ENCODE peak calls at places on chromosomes 16 and 17, in ten cellular contexts. One of them, this sample, is unnamed.

GRCh38 chr17:43033947-43034622 is 9.1 kb downstream of the RND2 start:
- DNase-seq in cardiac muscle cell: no peak
- DNase-seq in SK-N-SH: peak; percentile 50
- DNase-seq in fibroblast of pulmonary artery: no peak
- DNase-seq in fibroblast of the aortic adventitia: no peak
- DNase-seq in left lung: no peak
- DNase-seq in coronary artery: no peak
- DNase-seq in lower lobe of right lung: no peak
- DNase-seq in A549: no peak
- DNase-seq in dorsolateral prefrontal cortex: no peak
- DNase-seq in this sample: no peak

GRCh38 chr16:89365044-89365467 is 125.3 kb downstream of the ANKRD11 start:
- DNase-seq in SK-N-SH: peak; percentile 24
- DNase-seq in fibroblast of pulmonary artery: peak; percentile 71
- DNase-seq in lower lobe of right lung: no peak
- DNase-seq in dorsolateral prefrontal cortex: no peak
- DNase-seq in A549: no peak
- DNase-seq in left lung: no peak
- DNase-seq in cardiac muscle cell: peak; percentile 60
- DNase-seq in fibroblast of the aortic adventitia: peak; percentile 85
- DNase-seq in coronary artery: no peak
- DNase-seq in this sample: peak; percentile 82

GRCh38 chr16:3952342-3953131 is 72.0 kb upstream of the CREBBP start:
- DNase-seq in lower lobe of right lung: no peak
- DNase-seq in coronary artery: peak; percentile 96
- DNase-seq in A549: no peak
- DNase-seq in fibroblast of pulmonary artery: peak; percentile 55
- DNase-seq in SK-N-SH: no peak
- DNase-seq in dorsolateral prefrontal cortex: no peak
- DNase-seq in left lung: no peak
- DNase-seq in fibroblast of the aortic adventitia: peak; percentile 77
- DNase-seq in cardiac muscle cell: peak; percentile 75
- DNase-seq in this sample: peak; percentile 41

GRCh38 chr17:19738073-19738449 is 10.0 kb downstream of the ALDH3A1 start:
- DNase-seq in A549: no peak
- DNase-seq in fibroblast of the aortic adventitia: no peak
- DNase-seq in SK-N-SH: no peak
- DNase-seq in fibroblast of pulmonary artery: no peak
- DNase-seq in coronary artery: no peak
- DNase-seq in dorsolateral prefrontal cortex: no peak
- DNase-seq in left lung: no peak
- DNase-seq in lower lobe of right lung: no peak
- DNase-seq in cardiac muscle cell: no peak
- DNase-seq in this sample: no peak

GRCh38 chr17:4576729-4577322 is 7.5 kb upstream of the SMTNL2 start:
- DNase-seq in SK-N-SH: no peak
- DNase-seq in left lung: no peak
- DNase-seq in A549: no peak
- DNase-seq in fibroblast of the aortic adventitia: no peak
- DNase-seq in dorsolateral prefrontal cortex: no peak
- DNase-seq in coronary artery: no peak
- DNase-seq in cardiac muscle cell: peak; percentile 31
- DNase-seq in lower lobe of right lung: no peak
- DNase-seq in fibroblast of pulmonary artery: no peak
- DNase-seq in this sample: no peak

GRCh38 chr16:1945559-1946391 is 2.8 kb upstream of the MSRB1 start:
- DNase-seq in SK-N-SH: no peak
- DNase-seq in dorsolateral prefrontal cortex: no peak
- DNase-seq in lower lobe of right lung: peak; percentile 41
- DNase-seq in fibroblast of pulmonary artery: no peak
- DNase-seq in left lung: no peak
- DNase-seq in cardiac muscle cell: no peak
- DNase-seq in coronary artery: no peak
- DNase-seq in A549: no peak
- DNase-seq in fibroblast of the aortic adventitia: no peak
- DNase-seq in this sample: no peak

GRCh38 chr16:8849411-8850011 is 19.3 kb downstream of the CARHSP1 start:
- DNase-seq in fibroblast of pulmonary artery: peak; percentile 80
- DNase-seq in dorsolateral prefrontal cortex: no peak
- DNase-seq in lower lobe of right lung: no peak
- DNase-seq in cardiac muscle cell: peak; percentile 84
- DNase-seq in A549: no peak
- DNase-seq in coronary artery: no peak
- DNase-seq in fibroblast of the aortic adventitia: peak; percentile 36
- DNase-seq in left lung: no peak
- DNase-seq in SK-N-SH: peak; percentile 16
- DNase-seq in this sample: peak; percentile 89

GRCh38 chr17:59623151-59623550 is 3.5 kb downstream of the CLTC start:
- DNase-seq in fibroblast of the aortic adventitia: peak; percentile 47
- DNase-seq in cardiac muscle cell: no peak
- DNase-seq in lower lobe of right lung: no peak
- DNase-seq in coronary artery: no peak
- DNase-seq in SK-N-SH: no peak
- DNase-seq in fibroblast of pulmonary artery: no peak
- DNase-seq in dorsolateral prefrontal cortex: no peak
- DNase-seq in left lung: no peak
- DNase-seq in A549: no peak
- DNase-seq in this sample: peak; percentile 18

GRCh38 chr16:13956635-13957196 is 36.8 kb downstream of the ERCC4 start:
- DNase-seq in lower lobe of right lung: no peak
- DNase-seq in coronary artery: no peak
- DNase-seq in fibroblast of pulmonary artery: no peak
- DNase-seq in left lung: no peak
- DNase-seq in SK-N-SH: no peak
- DNase-seq in dorsolateral prefrontal cortex: no peak
- DNase-seq in cardiac muscle cell: no peak
- DNase-seq in A549: no peak
- DNase-seq in fibroblast of the aortic adventitia: no peak
- DNase-seq in this sample: no peak
- H3K4me3 ChIP-seq in lower lobe of right lung: peak overlapping the region; percentile 27
- H3K4me3 ChIP-seq in coronary artery: peak overlapping the region; percentile 62
- H3K4me3 ChIP-seq in fibroblast of pulmonary artery: peak overlapping the region; percentile 46
- H3K4me3 ChIP-seq in left lung: no peak overlapping the region
- H3K4me3 ChIP-seq in SK-N-SH: peak overlapping the region; percentile 49
- H3K4me3 ChIP-seq in dorsolateral prefrontal cortex: peak overlapping the region; percentile 45
- H3K4me3 ChIP-seq in cardiac muscle cell: no peak overlapping the region
- H3K4me3 ChIP-seq in A549: peak overlapping the region; percentile 5
- H3K4me3 ChIP-seq in fibroblast of the aortic adventitia: peak overlapping the region; percentile 53
- H3K4me3 ChIP-seq in this sample: peak overlapping the region; percentile 50

GRCh38 chr16:180921-181667 is 835 bp downstream of the HBQ1 start:
- DNase-seq in fibroblast of the aortic adventitia: peak; percentile 49
- DNase-seq in SK-N-SH: peak; percentile 95
- DNase-seq in left lung: peak; percentile 66
- DNase-seq in A549: peak; percentile 88
- DNase-seq in lower lobe of right lung: peak; percentile 88
- DNase-seq in dorsolateral prefrontal cortex: peak; percentile 70
- DNase-seq in cardiac muscle cell: peak; percentile 66
- DNase-seq in coronary artery: peak; percentile 78
- DNase-seq in fibroblast of pulmonary artery: peak; percentile 67
- DNase-seq in this sample: peak; percentile 64

GRCh38 chr16:179431-179830 is 828 bp upstream of the HBQ1 start:
- DNase-seq in fibroblast of pulmonary artery: no peak
- DNase-seq in left lung: no peak
- DNase-seq in SK-N-SH: no peak
- DNase-seq in cardiac muscle cell: no peak
- DNase-seq in coronary artery: no peak
- DNase-seq in lower lobe of right lung: no peak
- DNase-seq in fibroblast of the aortic adventitia: no peak
- DNase-seq in A549: no peak
- DNase-seq in dorsolateral prefrontal cortex: no peak
- DNase-seq in this sample: no peak

GRCh38 chr16:183005-183404 is 2.7 kb downstream of the HBQ1 start:
- DNase-seq in fibroblast of the aortic adventitia: no peak
- DNase-seq in left lung: no peak
- DNase-seq in coronary artery: no peak
- DNase-seq in dorsolateral prefrontal cortex: no peak
- DNase-seq in fibroblast of pulmonary artery: no peak
- DNase-seq in cardiac muscle cell: no peak
- DNase-seq in lower lobe of right lung: no peak
- DNase-seq in SK-N-SH: no peak
- DNase-seq in A549: no peak
- DNase-seq in this sample: no peak

GRCh38 chr16:180101-180920 is at the start of gene HBQ1:
- DNase-seq in coronary artery: no peak
- DNase-seq in fibroblast of the aortic adventitia: no peak
- DNase-seq in cardiac muscle cell: peak; percentile 45
- DNase-seq in lower lobe of right lung: no peak
- DNase-seq in dorsolateral prefrontal cortex: no peak
- DNase-seq in left lung: no peak
- DNase-seq in SK-N-SH: peak; percentile 97
- DNase-seq in A549: peak; percentile 51
- DNase-seq in fibroblast of pulmonary artery: peak; percentile 25
- DNase-seq in this sample: peak; percentile 34

GRCh38 chr16:181668-182021 is 1.4 kb downstream of the HBQ1 start:
- DNase-seq in fibroblast of pulmonary artery: no peak
- DNase-seq in SK-N-SH: peak; percentile 43
- DNase-seq in lower lobe of right lung: no peak
- DNase-seq in dorsolateral prefrontal cortex: no peak
- DNase-seq in A549: peak; percentile 49
- DNase-seq in cardiac muscle cell: peak; percentile 24
- DNase-seq in fibroblast of the aortic adventitia: no peak
- DNase-seq in left lung: no peak
- DNase-seq in coronary artery: no peak
- DNase-seq in this sample: no peak
- TF ChIP-seq CTCF in fibroblast of pulmonary artery: no peak
- TF ChIP-seq CTCF in SK-N-SH: no peak
- TF ChIP-seq CTCF in lower lobe of right lung: peak; percentile 26
- TF ChIP-seq CTCF in dorsolateral prefrontal cortex: no peak
- TF ChIP-seq CTCF in A549: no peak
- TF ChIP-seq CTCF in cardiac muscle cell: no peak
- TF ChIP-seq CTCF in fibroblast of the aortic adventitia: no peak
- TF ChIP-seq CTCF in left lung: peak; percentile 7
- TF ChIP-seq CTCF in coronary artery: no peak
- TF ChIP-seq CTCF in this sample: no peak

GRCh38 chr16:48434653-48435318 is 49.6 kb upstream of the SIAH1 start:
- DNase-seq in fibroblast of the aortic adventitia: peak; percentile 62
- DNase-seq in A549: peak; percentile 80
- DNase-seq in coronary artery: peak; percentile 43
- DNase-seq in cardiac muscle cell: peak; percentile 79
- DNase-seq in SK-N-SH: no peak
- DNase-seq in fibroblast of pulmonary artery: peak; percentile 73
- DNase-seq in lower lobe of right lung: peak; percentile 54
- DNase-seq in dorsolateral prefrontal cortex: no peak
- DNase-seq in left lung: peak; percentile 50
- DNase-seq in this sample: peak; percentile 53

GRCh38 chr16:48430890-48431289 is 45.7 kb upstream of the SIAH1 start:
- DNase-seq in SK-N-SH: no peak
- DNase-seq in coronary artery: no peak
- DNase-seq in cardiac muscle cell: no peak
- DNase-seq in dorsolateral prefrontal cortex: no peak
- DNase-seq in left lung: no peak
- DNase-seq in fibroblast of the aortic adventitia: no peak
- DNase-seq in lower lobe of right lung: no peak
- DNase-seq in A549: no peak
- DNase-seq in fibroblast of pulmonary artery: no peak
- DNase-seq in this sample: no peak

GRCh38 chr16:48433116-48433848 is 48.1 kb upstream of the SIAH1 start:
- DNase-seq in SK-N-SH: no peak
- DNase-seq in coronary artery: no peak
- DNase-seq in fibroblast of pulmonary artery: no peak
- DNase-seq in cardiac muscle cell: no peak
- DNase-seq in fibroblast of the aortic adventitia: no peak
- DNase-seq in dorsolateral prefrontal cortex: no peak
- DNase-seq in A549: no peak
- DNase-seq in lower lobe of right lung: no peak
- DNase-seq in left lung: no peak
- DNase-seq in this sample: no peak

GRCh38 chr16:48433849-48434530 is 48.8 kb upstream of the SIAH1 start:
- DNase-seq in cardiac muscle cell: no peak
- DNase-seq in fibroblast of pulmonary artery: no peak
- DNase-seq in dorsolateral prefrontal cortex: no peak
- DNase-seq in fibroblast of the aortic adventitia: no peak
- DNase-seq in SK-N-SH: no peak
- DNase-seq in A549: no peak
- DNase-seq in left lung: no peak
- DNase-seq in coronary artery: no peak
- DNase-seq in lower lobe of right lung: no peak
- DNase-seq in this sample: no peak

DNA sequence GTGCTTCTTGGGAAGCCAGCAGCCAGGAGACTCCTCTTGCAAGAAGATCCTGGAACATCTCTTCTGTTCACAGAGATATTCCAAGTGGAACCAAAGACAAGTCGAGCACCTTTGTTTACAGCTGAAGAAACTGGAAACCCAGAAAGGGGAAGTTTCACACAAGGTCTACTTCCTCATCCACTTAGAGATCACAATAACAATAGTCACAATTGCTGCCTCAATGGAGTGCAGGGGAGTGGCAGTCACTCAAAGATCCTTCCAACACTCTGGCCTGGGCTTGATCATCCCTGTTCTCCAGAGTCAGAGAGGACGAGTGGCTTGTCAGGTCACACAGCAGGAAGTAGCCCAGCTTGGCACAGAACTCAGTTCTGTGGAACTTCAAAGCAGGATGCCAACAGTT is 46.9 kb upstream of the SIAH1 start:
- DNase-seq in coronary artery: no peak
- DNase-seq in fibroblast of pulmonary artery: no peak
- DNase-seq in A549: no peak
- DNase-seq in lower lobe of right lung: no peak
- DNase-seq in dorsolateral prefrontal cortex: no peak
- DNase-seq in SK-N-SH: no peak
- DNase-seq in fibroblast of the aortic adventitia: no peak
- DNase-seq in left lung: no peak
- DNase-seq in cardiac muscle cell: no peak
- DNase-seq in this sample: no peak
- H3K4me3 ChIP-seq in coronary artery: no peak overlapping the region
- H3K4me3 ChIP-seq in fibroblast of pulmonary artery: no peak overlapping the region
- H3K4me3 ChIP-seq in A549: no peak overlapping the region
- H3K4me3 ChIP-seq in lower lobe of right lung: no peak overlapping the region
- H3K4me3 ChIP-seq in dorsolateral prefrontal cortex: no peak overlapping the region
- H3K4me3 ChIP-seq in SK-N-SH: no peak overlapping the region
- H3K4me3 ChIP-seq in fibroblast of the aortic adventitia: no peak overlapping the region
- H3K4me3 ChIP-seq in left lung: no peak overlapping the region
- H3K4me3 ChIP-seq in cardiac muscle cell: no peak overlapping the region
- H3K4me3 ChIP-seq in this sample: no peak overlapping the region

DNA sequence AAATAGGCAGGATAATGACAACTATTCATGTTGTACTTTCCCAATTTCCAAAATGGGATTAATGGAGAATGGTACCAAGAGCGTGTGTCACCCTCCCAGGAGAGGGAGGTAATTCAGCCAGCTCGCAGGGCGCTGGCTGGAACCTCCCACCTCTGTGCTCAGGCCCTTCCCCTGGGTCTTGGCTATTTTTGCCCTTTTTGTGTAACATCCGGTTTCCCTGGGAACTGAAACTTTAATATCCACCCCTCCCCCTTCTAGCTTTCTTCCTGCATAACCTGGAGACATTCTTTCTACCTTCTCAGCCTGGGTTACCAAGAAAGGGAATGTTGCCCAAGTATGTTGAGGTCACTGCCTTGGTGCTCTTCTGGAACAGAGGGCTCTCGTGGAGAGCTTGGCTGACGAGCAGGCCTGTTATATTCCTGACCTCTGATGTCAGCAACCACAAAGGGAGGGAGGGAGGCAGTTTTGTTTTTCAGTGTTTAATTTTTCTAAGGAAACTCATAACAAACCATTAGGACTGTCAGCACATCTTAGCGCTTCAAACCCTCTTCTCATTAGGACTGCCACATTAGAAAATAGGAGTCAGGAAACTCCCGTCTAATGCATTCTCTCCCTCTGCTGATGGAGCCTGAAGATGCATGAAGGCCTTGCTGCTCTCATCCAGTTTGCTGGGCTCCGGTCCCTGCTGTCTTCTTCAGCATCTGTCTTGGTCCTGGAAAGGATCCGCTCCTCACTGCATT is 25.6 kb downstream of the ITGB3 start:
- DNase-seq in fibroblast of pulmonary artery: peak; percentile 98
- DNase-seq in cardiac muscle cell: peak; percentile 98
- DNase-seq in fibroblast of the aortic adventitia: peak; percentile 95
- DNase-seq in A549: peak; percentile 24
- DNase-seq in dorsolateral prefrontal cortex: no peak
- DNase-seq in coronary artery: peak; percentile 95
- DNase-seq in left lung: peak; percentile 77
- DNase-seq in lower lobe of right lung: peak; percentile 70
- DNase-seq in SK-N-SH: no peak
- DNase-seq in this sample: peak; percentile 99
- TF ChIP-seq CTCF in fibroblast of pulmonary artery: no peak
- TF ChIP-seq CTCF in cardiac muscle cell: peak; percentile 10
- TF ChIP-seq CTCF in fibroblast of the aortic adventitia: peak; percentile 14
- TF ChIP-seq CTCF in A549: no peak
- TF ChIP-seq CTCF in dorsolateral prefrontal cortex: no peak
- TF ChIP-seq CTCF in coronary artery: no peak
- TF ChIP-seq CTCF in left lung: no peak
- TF ChIP-seq CTCF in lower lobe of right lung: no peak
- TF ChIP-seq CTCF in SK-N-SH: no peak
- TF ChIP-seq CTCF in this sample: peak; percentile 32

This sample was measured in fibroblast of villous mesenchyme.